ENCODE peak calls at places on chromosomes 16 and 17, in six cellular contexts. L is ovary, Z is PC-3, K is prostate gland, Y is AG10803, M is activated B cell treated with CpG ODN at 0.5 μM for 24 hours. B is an unnamed sample.

GRCh38 chr16:85017603-85018002 is 6.3 kb upstream of the ZDHHC7 start:
- DNase-seq in L (no peak), Z (no peak), K (no peak), Y (no peak), M (no peak), B (no peak)

GRCh38 chr17:63516910-63517824 is 6.0 kb upstream of the KCNH6 start:
- DNase-seq in L (no peak), Z (peak), K (no peak), Y (peak), M (no peak), B (no peak)

GRCh38 chr17:13919818-13920217 is 149.5 kb upstream of the COX10 start:
- DNase-seq in L (no peak), Z (no peak), K (no peak), Y (peak), M (no peak), B (no peak)

GRCh38 chr17:50950002-50950877 is 84.1 kb upstream of the TOB1 start:
- DNase-seq in L (peak), Z (peak), K (peak), Y (peak), M (no peak), B (peak)

GRCh38 chr16:70418274-70418992 is 20.5 kb downstream of the ST3GAL2 start:
- DNase-seq in L (no peak), Z (no peak), K (no peak), Y (no peak), M (no peak), B (no peak)

GRCh38 chr17:78079253-78079652 is 49.3 kb downstream of the TMC6 start:
- DNase-seq in L (no peak), Z (no peak), K (no peak), Y (no peak), M (no peak), B (no peak)

GRCh38 chr17:77510133-77510796 is 369.5 kb downstream of the SEC14L1 start:
- DNase-seq in L (no peak), Z (no peak), K (no peak), Y (no peak), M (no peak), B (no peak)

GRCh38 chr16:82867425-82867824 is 240.7 kb downstream of the CDH13 start:
- DNase-seq in L (no peak), Z (no peak), K (no peak), Y (peak), M (no peak), B (no peak)

GRCh38 chr17:79607941-79608728 is 2.7 kb downstream of the RBFOX3 start:
- DNase-seq in L (no peak), Z (peak), K (no peak), Y (no peak), M (no peak), B (no peak)

GRCh38 chr17:50452627-50453300 is 15.9 kb downstream of the CHAD start:
- DNase-seq in L (no peak), Z (peak), K (no peak), Y (peak), M (no peak), B (no peak)

GRCh38 chr17:66459811-66460270 is 157.4 kb downstream of the PRKCA start:
- DNase-seq in L (peak), Z (peak), K (no peak), Y (peak), M (no peak), B (no peak)

GRCh38 chr17:37358098-37358829 is 17.5 kb upstream of the C17orf78 start:
- DNase-seq in L (peak), Z (peak), K (peak), Y (peak), M (peak), B (no peak)

GRCh38 chr16:28321700-28322411 is 29.5 kb downstream of the SBK1 start:
- DNase-seq in L (no peak), Z (peak), K (no peak), Y (peak), M (peak), B (peak)

DNA sequence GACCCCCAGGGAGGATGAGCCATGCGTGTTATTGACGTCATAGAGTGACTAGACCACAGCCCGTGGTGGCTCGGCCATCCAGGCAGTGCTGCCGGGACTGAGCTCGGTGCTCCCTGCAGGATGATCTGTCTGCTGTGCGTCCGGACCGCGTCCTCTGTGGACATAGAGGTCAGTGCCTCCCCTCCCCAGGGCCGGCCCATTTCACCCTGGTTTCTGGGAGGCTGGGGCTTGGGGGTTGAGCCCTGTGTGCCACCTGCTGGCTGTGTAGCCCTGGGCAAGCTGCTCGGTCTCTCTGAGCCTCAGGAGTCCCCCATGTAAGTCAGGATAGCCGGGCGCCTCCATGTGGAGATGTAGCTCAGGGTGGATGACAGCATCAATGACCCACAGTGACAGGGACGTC is 8.3 kb downstream of the TSC2 start:
- DNase-seq in L (no peak), Z (peak), K (no peak), Y (peak), M (no peak), B (no peak)
- TF ChIP-seq CTCF in L (no peak), Z (peak), K (no peak), Y (peak), M (no peak), B (no peak)

GRCh38 chr17:80894439-80894721 is 97.3 kb upstream of the CHMP6 start:
- DNase-seq in L (no peak), Z (no peak), K (no peak), Y (no peak), M (no peak), B (no peak)
- TF ChIP-seq CTCF in L (no peak), Z (peak), K (no peak), Y (peak), M (no peak), B (no peak)

DNA sequence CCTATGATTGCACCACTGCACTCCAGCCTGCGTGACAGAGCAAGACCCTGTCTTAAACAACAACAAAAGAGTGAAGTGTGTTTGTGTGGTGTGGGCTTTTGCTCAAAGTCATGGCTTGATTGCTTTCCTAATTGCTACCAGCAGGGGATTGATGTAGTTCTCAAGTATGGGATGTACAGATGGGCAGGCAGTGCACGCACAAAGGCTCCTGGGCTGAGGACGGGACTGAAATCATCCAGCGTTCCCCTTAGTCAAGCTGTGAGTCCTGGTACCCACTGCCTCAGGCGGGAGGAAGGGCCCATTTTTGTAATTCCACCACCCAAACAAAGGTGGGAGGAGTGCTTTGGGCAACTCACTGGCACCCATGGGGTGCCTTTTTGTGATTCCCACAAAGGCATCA is 47.3 kb downstream of the GDE1 start:
- DNase-seq in L (no peak), Z (no peak), K (no peak), Y (no peak), M (no peak), B (no peak)
- TF ChIP-seq CTCF in L (no peak), Z (no peak), K (no peak), Y (no peak), M (no peak), B (no peak)

GRCh38 chr16:29963021-29963743 is 1.3 kb downstream of the TMEM219 start:
- DNase-seq in L (peak), Z (no peak), K (no peak), Y (no peak), M (no peak), B (no peak)

GRCh38 chr16:29962344-29962994 is 590 bp downstream of the TMEM219 start:
- DNase-seq in L (peak), Z (peak), K (peak), Y (peak), M (no peak), B (no peak)

GRCh38 chr16:29961127-29961478 is 776 bp upstream of the TMEM219 start:
- DNase-seq in L (no peak), Z (no peak), K (no peak), Y (no peak), M (no peak), B (no peak)

GRCh38 chr16:29959293-29959692 is 2.6 kb upstream of the TMEM219 start:
- DNase-seq in L (no peak), Z (no peak), K (no peak), Y (no peak), M (no peak), B (no peak)

GRCh38 chr16:29961479-29962343 is at the start of gene TMEM219:
- DNase-seq in L (peak), Z (peak), K (peak), Y (peak), M (peak), B (peak)
- TF ChIP-seq CTCF in L (peak), Z (no peak), K (peak), Y (peak), M (no peak), B (no peak)

DNA sequence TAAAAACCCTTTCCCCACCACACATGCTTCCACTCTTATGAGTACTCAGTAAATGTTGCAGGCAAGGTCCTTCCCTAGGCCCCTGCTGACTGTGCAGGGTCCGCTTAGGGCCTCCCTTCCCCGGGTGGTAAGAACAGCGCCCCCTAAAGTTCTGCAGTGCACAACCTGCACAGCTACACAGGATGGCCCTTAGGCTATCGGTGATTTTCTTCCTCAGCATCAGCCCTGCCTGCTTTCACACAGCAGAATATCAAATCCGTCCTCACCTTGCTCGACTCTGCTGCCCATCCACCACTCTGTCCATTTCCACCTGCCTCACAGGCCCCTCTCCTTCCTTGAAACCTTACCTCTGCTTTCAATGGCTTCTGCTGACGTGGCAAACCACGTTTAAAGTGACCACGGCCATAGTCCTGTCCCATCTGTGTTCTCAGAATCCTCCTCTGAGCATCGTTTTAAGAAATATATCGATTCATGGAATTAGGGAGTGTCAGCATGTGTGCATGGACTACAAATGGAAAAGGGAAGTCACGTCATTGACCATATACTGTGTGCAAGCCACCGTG is 51.4 kb upstream of the TMEM132E start:
- DNase-seq in L (no peak), Z (no peak), K (no peak), Y (no peak), M (no peak), B (no peak)
- TF ChIP-seq CTCF in L (no peak), Z (peak), K (no peak), Y (no peak), M (no peak), B (peak)

B was measured in D721Med.